ENCODE peak calls at places on chromosomes 16 and 17, in ten cellular contexts. One of them, this sample, is unnamed.

GRCh38 chr17:35082073-35082657 is 18.7 kb upstream of the RFFL start:
- DNase-seq in CD8-positive, alpha-beta T cell: no peak
- DNase-seq in BE2C: peak; percentile 34
- DNase-seq in tibial nerve: no peak
- DNase-seq in Caco-2: no peak
- DNase-seq in SK-N-SH: peak; percentile 51
- DNase-seq in PC-9: peak; percentile 82
- DNase-seq in left ventricle myocardium inferior: no peak
- DNase-seq in A673: peak; percentile 81
- DNase-seq in CD4-positive, alpha-beta memory T cell: no peak
- DNase-seq in this sample: no peak

GRCh38 chr17:7992516-7992915 is 9.9 kb upstream of the GUCY2D start:
- DNase-seq in CD8-positive, alpha-beta T cell: no peak
- DNase-seq in BE2C: no peak
- DNase-seq in tibial nerve: no peak
- DNase-seq in Caco-2: no peak
- DNase-seq in SK-N-SH: no peak
- DNase-seq in PC-9: peak; percentile 77
- DNase-seq in left ventricle myocardium inferior: no peak
- DNase-seq in A673: no peak
- DNase-seq in CD4-positive, alpha-beta memory T cell: no peak
- DNase-seq in this sample: no peak

GRCh38 chr17:74737299-74738050 is 419 bp downstream of the RAB37 start:
- DNase-seq in CD8-positive, alpha-beta T cell: peak; percentile 61
- DNase-seq in BE2C: peak; percentile 54
- DNase-seq in tibial nerve: no peak
- DNase-seq in Caco-2: peak; percentile 84
- DNase-seq in SK-N-SH: peak; percentile 85
- DNase-seq in PC-9: no peak
- DNase-seq in left ventricle myocardium inferior: no peak
- DNase-seq in A673: peak; percentile 61
- DNase-seq in CD4-positive, alpha-beta memory T cell: no peak
- DNase-seq in this sample: no peak

GRCh38 chr17:28335201-28335958 is at the start of the genes IFT20 and TNFAIP1:
- DNase-seq in CD8-positive, alpha-beta T cell: peak; percentile 95
- DNase-seq in BE2C: peak; percentile 96
- DNase-seq in tibial nerve: peak; percentile 95
- DNase-seq in Caco-2: peak; percentile 100
- DNase-seq in SK-N-SH: peak; percentile 95
- DNase-seq in PC-9: peak; percentile 99
- DNase-seq in left ventricle myocardium inferior: peak; percentile 99
- DNase-seq in A673: peak; percentile 100
- DNase-seq in CD4-positive, alpha-beta memory T cell: peak; percentile 98
- DNase-seq in this sample: peak; percentile 99

GRCh38 chr17:69539781-69540319 is 125.4 kb downstream of the MAP2K6 start:
- DNase-seq in CD8-positive, alpha-beta T cell: no peak
- DNase-seq in BE2C: no peak
- DNase-seq in tibial nerve: no peak
- DNase-seq in Caco-2: no peak
- DNase-seq in SK-N-SH: no peak
- DNase-seq in PC-9: peak; percentile 85
- DNase-seq in left ventricle myocardium inferior: no peak
- DNase-seq in A673: peak; percentile 25
- DNase-seq in CD4-positive, alpha-beta memory T cell: no peak
- DNase-seq in this sample: no peak

GRCh38 chr16:13305019-13305755 is 403.8 kb downstream of the SHISA9 start:
- DNase-seq in CD8-positive, alpha-beta T cell: no peak
- DNase-seq in BE2C: no peak
- DNase-seq in tibial nerve: no peak
- DNase-seq in Caco-2: no peak
- DNase-seq in SK-N-SH: no peak
- DNase-seq in PC-9: no peak
- DNase-seq in left ventricle myocardium inferior: no peak
- DNase-seq in A673: no peak
- DNase-seq in CD4-positive, alpha-beta memory T cell: no peak
- DNase-seq in this sample: no peak

GRCh38 chr16:19704321-19705130 is 13.5 kb downstream of the KNOP1 start:
- DNase-seq in CD8-positive, alpha-beta T cell: no peak
- DNase-seq in BE2C: no peak
- DNase-seq in tibial nerve: peak; percentile 66
- DNase-seq in Caco-2: no peak
- DNase-seq in SK-N-SH: no peak
- DNase-seq in PC-9: no peak
- DNase-seq in left ventricle myocardium inferior: no peak
- DNase-seq in A673: no peak
- DNase-seq in CD4-positive, alpha-beta memory T cell: no peak
- DNase-seq in this sample: no peak

GRCh38 chr16:21989141-21989540 is 11.8 kb downstream of the PDZD9 start:
- DNase-seq in CD8-positive, alpha-beta T cell: no peak
- DNase-seq in BE2C: no peak
- DNase-seq in tibial nerve: no peak
- DNase-seq in Caco-2: no peak
- DNase-seq in SK-N-SH: no peak
- DNase-seq in PC-9: no peak
- DNase-seq in left ventricle myocardium inferior: no peak
- DNase-seq in A673: no peak
- DNase-seq in CD4-positive, alpha-beta memory T cell: no peak
- DNase-seq in this sample: no peak

GRCh38 chr16:68893710-68894705 is 50.7 kb downstream of the TANGO6 start:
- DNase-seq in CD8-positive, alpha-beta T cell: no peak
- DNase-seq in BE2C: no peak
- DNase-seq in tibial nerve: no peak
- DNase-seq in Caco-2: peak; percentile 74
- DNase-seq in SK-N-SH: no peak
- DNase-seq in PC-9: no peak
- DNase-seq in left ventricle myocardium inferior: peak; percentile 40
- DNase-seq in A673: peak; percentile 41
- DNase-seq in CD4-positive, alpha-beta memory T cell: no peak
- DNase-seq in this sample: no peak

GRCh38 chr16:84502075-84502474 is 2.4 kb downstream of the MEAK7 start:
- DNase-seq in CD8-positive, alpha-beta T cell: no peak
- DNase-seq in BE2C: no peak
- DNase-seq in tibial nerve: no peak
- DNase-seq in Caco-2: peak; percentile 25
- DNase-seq in SK-N-SH: no peak
- DNase-seq in PC-9: peak; percentile 91
- DNase-seq in left ventricle myocardium inferior: no peak
- DNase-seq in A673: no peak
- DNase-seq in CD4-positive, alpha-beta memory T cell: no peak
- DNase-seq in this sample: peak; percentile 15

GRCh38 chr16:84190731-84191388 is at the start of gene ADAD2:
- DNase-seq in CD8-positive, alpha-beta T cell: no peak
- DNase-seq in BE2C: no peak
- DNase-seq in tibial nerve: no peak
- DNase-seq in Caco-2: peak; percentile 65
- DNase-seq in SK-N-SH: peak; percentile 63
- DNase-seq in PC-9: no peak
- DNase-seq in left ventricle myocardium inferior: no peak
- DNase-seq in A673: peak; percentile 23
- DNase-seq in CD4-positive, alpha-beta memory T cell: no peak
- DNase-seq in this sample: no peak

GRCh38 chr17:37642706-37643105 is 540 bp downstream of the DDX52 start:
- DNase-seq in CD8-positive, alpha-beta T cell: no peak
- DNase-seq in BE2C: no peak
- DNase-seq in tibial nerve: no peak
- DNase-seq in Caco-2: no peak
- DNase-seq in SK-N-SH: peak; percentile 19
- DNase-seq in PC-9: peak; percentile 60
- DNase-seq in left ventricle myocardium inferior: no peak
- DNase-seq in A673: peak; percentile 1
- DNase-seq in CD4-positive, alpha-beta memory T cell: no peak
- DNase-seq in this sample: no peak

GRCh38 chr16:50741808-50742520 is at the start of gene CYLD:
- DNase-seq in CD8-positive, alpha-beta T cell: peak; percentile 99
- DNase-seq in BE2C: peak; percentile 100
- DNase-seq in tibial nerve: peak; percentile 98
- DNase-seq in Caco-2: peak; percentile 100
- DNase-seq in SK-N-SH: peak; percentile 99
- DNase-seq in PC-9: peak; percentile 97
- DNase-seq in left ventricle myocardium inferior: peak; percentile 100
- DNase-seq in A673: peak; percentile 100
- DNase-seq in CD4-positive, alpha-beta memory T cell: peak; percentile 100
- DNase-seq in this sample: peak; percentile 100
- H3K4me1 ChIP-seq in CD8-positive, alpha-beta T cell: peaks cover 36% of the 10 kb centered on the region
- H3K4me1 ChIP-seq in BE2C: no peaks in the 10 kb centered on the region
- H3K4me1 ChIP-seq in tibial nerve: no peaks in the 10 kb centered on the region
- H3K4me1 ChIP-seq in Caco-2: no peaks in the 10 kb centered on the region
- H3K4me1 ChIP-seq in SK-N-SH: peaks cover 12% of the 10 kb centered on the region
- H3K4me1 ChIP-seq in PC-9: peaks cover 34% of the 10 kb centered on the region
- H3K4me1 ChIP-seq in left ventricle myocardium inferior: peaks cover 47% of the 10 kb centered on the region
- H3K4me1 ChIP-seq in A673: no peaks in the 10 kb centered on the region
- H3K4me1 ChIP-seq in CD4-positive, alpha-beta memory T cell: peaks cover 37% of the 10 kb centered on the region
- H3K4me1 ChIP-seq in this sample: peaks cover 41% of the 10 kb centered on the region

DNA sequence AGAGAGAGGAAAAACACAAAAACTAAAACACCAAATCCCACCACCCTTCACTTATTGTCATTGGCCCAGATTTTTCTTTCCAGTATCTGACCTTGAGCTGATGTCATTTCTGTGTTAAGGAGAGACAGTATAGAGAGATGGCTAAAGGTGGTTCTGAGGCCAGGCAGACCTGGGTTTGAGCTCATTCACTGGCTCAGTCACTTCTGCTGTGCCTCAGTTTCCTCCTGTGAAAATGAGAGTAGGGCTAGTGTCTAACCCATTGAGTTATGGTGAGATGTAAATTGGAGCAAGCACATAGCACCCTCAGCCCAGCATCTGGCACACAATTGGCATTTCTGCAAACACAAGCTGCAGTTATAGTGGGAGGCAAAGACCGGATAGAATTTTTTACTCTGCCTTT is 6.3 kb upstream of the KIFC3 start:
- DNase-seq in CD8-positive, alpha-beta T cell: no peak
- DNase-seq in BE2C: no peak
- DNase-seq in tibial nerve: no peak
- DNase-seq in Caco-2: no peak
- DNase-seq in SK-N-SH: no peak
- DNase-seq in PC-9: no peak
- DNase-seq in left ventricle myocardium inferior: no peak
- DNase-seq in A673: no peak
- DNase-seq in CD4-positive, alpha-beta memory T cell: no peak
- DNase-seq in this sample: no peak
- H3K4me3 ChIP-seq in CD8-positive, alpha-beta T cell: no peak overlapping the region
- H3K4me3 ChIP-seq in BE2C: peak overlapping the region; percentile 34
- H3K4me3 ChIP-seq in tibial nerve: no peak overlapping the region
- H3K4me3 ChIP-seq in Caco-2: no peak overlapping the region
- H3K4me3 ChIP-seq in SK-N-SH: peak overlapping the region; percentile 21
- H3K4me3 ChIP-seq in PC-9: peak overlapping the region; percentile 25
- H3K4me3 ChIP-seq in left ventricle myocardium inferior: peak overlapping the region; percentile 44
- H3K4me3 ChIP-seq in A673: no peak overlapping the region
- H3K4me3 ChIP-seq in CD4-positive, alpha-beta memory T cell: no peak overlapping the region
- H3K4me3 ChIP-seq in this sample: peak overlapping the region; percentile 19

GRCh38 chr16:1158456-1159324 is 5.8 kb downstream of the CACNA1H start:
- DNase-seq in CD8-positive, alpha-beta T cell: no peak
- DNase-seq in BE2C: no peak
- DNase-seq in tibial nerve: no peak
- DNase-seq in Caco-2: no peak
- DNase-seq in SK-N-SH: peak; percentile 60
- DNase-seq in PC-9: no peak
- DNase-seq in left ventricle myocardium inferior: peak; percentile 78
- DNase-seq in A673: peak; percentile 56
- DNase-seq in CD4-positive, alpha-beta memory T cell: no peak
- DNase-seq in this sample: no peak

GRCh38 chr16:1157639-1158455 is 4.9 kb downstream of the CACNA1H start:
- DNase-seq in CD8-positive, alpha-beta T cell: no peak
- DNase-seq in BE2C: no peak
- DNase-seq in tibial nerve: no peak
- DNase-seq in Caco-2: no peak
- DNase-seq in SK-N-SH: no peak
- DNase-seq in PC-9: no peak
- DNase-seq in left ventricle myocardium inferior: peak; percentile 67
- DNase-seq in A673: no peak
- DNase-seq in CD4-positive, alpha-beta memory T cell: no peak
- DNase-seq in this sample: no peak

GRCh38 chr16:1159325-1159972 is 6.5 kb downstream of the CACNA1H start:
- DNase-seq in CD8-positive, alpha-beta T cell: no peak
- DNase-seq in BE2C: no peak
- DNase-seq in tibial nerve: no peak
- DNase-seq in Caco-2: no peak
- DNase-seq in SK-N-SH: no peak
- DNase-seq in PC-9: no peak
- DNase-seq in left ventricle myocardium inferior: no peak
- DNase-seq in A673: no peak
- DNase-seq in CD4-positive, alpha-beta memory T cell: no peak
- DNase-seq in this sample: no peak

GRCh38 chr16:1160773-1161348 is 8.0 kb downstream of the CACNA1H start:
- DNase-seq in CD8-positive, alpha-beta T cell: no peak
- DNase-seq in BE2C: no peak
- DNase-seq in tibial nerve: no peak
- DNase-seq in Caco-2: no peak
- DNase-seq in SK-N-SH: no peak
- DNase-seq in PC-9: no peak
- DNase-seq in left ventricle myocardium inferior: no peak
- DNase-seq in A673: no peak
- DNase-seq in CD4-positive, alpha-beta memory T cell: no peak
- DNase-seq in this sample: no peak

DNA sequence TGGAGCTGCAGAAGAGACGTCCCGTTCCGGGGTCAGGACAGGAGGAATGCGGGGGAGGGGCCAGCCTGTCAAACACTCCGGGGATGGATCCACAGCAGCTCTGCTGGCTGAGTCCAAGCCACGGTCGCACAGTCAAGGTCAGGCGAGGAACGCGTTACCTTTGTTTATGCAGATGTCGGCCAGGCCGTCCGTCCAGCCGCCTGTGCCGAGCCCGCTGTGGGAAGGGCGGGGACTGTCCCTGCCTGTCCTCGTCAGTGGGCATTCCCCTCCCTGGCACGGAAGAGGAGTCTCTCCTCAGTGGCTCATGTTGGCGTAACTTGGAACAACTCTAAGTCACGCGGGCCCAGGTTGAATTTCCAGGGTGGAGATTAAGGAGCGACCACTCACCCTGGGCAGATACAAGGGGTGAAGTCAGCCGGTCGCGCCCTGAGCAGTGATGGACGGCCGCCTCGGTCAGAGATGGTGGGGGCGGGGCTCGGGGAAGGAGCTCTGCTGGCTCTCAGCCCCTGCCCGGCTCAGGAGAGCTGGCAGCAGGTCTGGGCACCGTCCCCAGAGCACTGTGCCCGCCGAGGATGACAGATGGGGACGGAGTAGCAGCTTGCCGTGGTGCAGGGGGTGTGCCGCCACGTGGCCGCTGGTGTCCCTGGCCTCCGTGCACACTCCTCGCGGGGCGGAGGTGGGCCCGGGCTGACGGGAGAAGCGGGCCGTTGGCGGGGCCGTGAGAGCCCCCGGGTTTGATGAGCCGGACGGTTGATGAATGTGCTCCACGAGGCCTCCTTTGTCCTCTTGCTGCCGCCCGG is 7.3 kb downstream of the CACNA1H start:
- DNase-seq in CD8-positive, alpha-beta T cell: no peak
- DNase-seq in BE2C: no peak
- DNase-seq in tibial nerve: no peak
- DNase-seq in Caco-2: peak; percentile 55
- DNase-seq in SK-N-SH: peak; percentile 62
- DNase-seq in PC-9: no peak
- DNase-seq in left ventricle myocardium inferior: peak; percentile 80
- DNase-seq in A673: no peak
- DNase-seq in CD4-positive, alpha-beta memory T cell: no peak
- DNase-seq in this sample: no peak
- H3K27me3 ChIP-seq in CD8-positive, alpha-beta T cell: peaks cover 2% of the 10 kb centered on the region
- H3K27me3 ChIP-seq in BE2C: no peaks in the 10 kb centered on the region
- H3K27me3 ChIP-seq in tibial nerve: peaks cover 78% of the 10 kb centered on the region
- H3K27me3 ChIP-seq in Caco-2: no peaks in the 10 kb centered on the region
- H3K27me3 ChIP-seq in SK-N-SH: peaks cover 100% of the 10 kb centered on the region
- H3K27me3 ChIP-seq in PC-9: peaks cover 72% of the 10 kb centered on the region
- H3K27me3 ChIP-seq in left ventricle myocardium inferior: peaks cover 73% of the 10 kb centered on the region
- H3K27me3 ChIP-seq in A673: no peaks in the 10 kb centered on the region
- H3K27me3 ChIP-seq in CD4-positive, alpha-beta memory T cell: peaks cover 4% of the 10 kb centered on the region
- H3K27me3 ChIP-seq in this sample: peaks cover 94% of the 10 kb centered on the region

GRCh38 chr17:77307479-77308198 is 166.9 kb downstream of the SEC14L1 start:
- DNase-seq in CD8-positive, alpha-beta T cell: no peak
- DNase-seq in BE2C: no peak
- DNase-seq in tibial nerve: no peak
- DNase-seq in Caco-2: no peak
- DNase-seq in SK-N-SH: peak; percentile 82
- DNase-seq in PC-9: no peak
- DNase-seq in left ventricle myocardium inferior: no peak
- DNase-seq in A673: no peak
- DNase-seq in CD4-positive, alpha-beta memory T cell: no peak
- DNase-seq in this sample: no peak
- H3K4me1 ChIP-seq in CD8-positive, alpha-beta T cell: no peaks in the 10 kb centered on the region
- H3K4me1 ChIP-seq in BE2C: peaks cover 8% of the 10 kb centered on the region
- H3K4me1 ChIP-seq in tibial nerve: no peaks in the 10 kb centered on the region
- H3K4me1 ChIP-seq in Caco-2: peaks cover 65% of the 10 kb centered on the region
- H3K4me1 ChIP-seq in SK-N-SH: peaks cover 49% of the 10 kb centered on the region
- H3K4me1 ChIP-seq in PC-9: no peaks in the 10 kb centered on the region
- H3K4me1 ChIP-seq in left ventricle myocardium inferior: peaks cover 20% of the 10 kb centered on the region
- H3K4me1 ChIP-seq in A673: no peaks in the 10 kb centered on the region
- H3K4me1 ChIP-seq in CD4-positive, alpha-beta memory T cell: no peaks in the 10 kb centered on the region
- H3K4me1 ChIP-seq in this sample: peaks cover 13% of the 10 kb centered on the region

This sample was measured in lower lobe of right lung.